ENCODE peak calls at places on chromosomes 2 and 18, in six cellular contexts. One of them, this sample, is unnamed.

GRCh38 chr2:33292981-33293586 is 183.4 kb upstream of the RASGRP3 start:
- DNase-seq in fibroblast of lung: peak
- DNase-seq in iPS DF 19.7: no peak
- DNase-seq in stimulated activated CD4-positive, alpha-beta T cell treated with anti-CD3 and anti-CD28 coated beads, Interleukin-15, amount 100 ng/mL, for 24 hours: no peak
- DNase-seq in H4: peak
- DNase-seq in HepG2: no peak
- DNase-seq in this sample: no peak

GRCh38 chr2:17300141-17300540 is 218.1 kb downstream of the RAD51AP2 start:
- DNase-seq in HepG2: no peak
- DNase-seq in iPS DF 19.7: no peak
- DNase-seq in fibroblast of lung: peak
- DNase-seq in H4: no peak
- DNase-seq in stimulated activated CD4-positive, alpha-beta T cell treated with anti-CD3 and anti-CD28 coated beads, Interleukin-15, amount 100 ng/mL, for 24 hours: no peak
- DNase-seq in this sample: no peak

GRCh38 chr18:23398401-23398800 is 54.7 kb upstream of the RIOK3 start:
- DNase-seq in H4: no peak
- DNase-seq in HepG2: no peak
- DNase-seq in stimulated activated CD4-positive, alpha-beta T cell treated with anti-CD3 and anti-CD28 coated beads, Interleukin-15, amount 100 ng/mL, for 24 hours: no peak
- DNase-seq in iPS DF 19.7: no peak
- DNase-seq in fibroblast of lung: peak
- DNase-seq in this sample: no peak

GRCh38 chr2:67309281-67309680 is 87.9 kb upstream of the ETAA1 start:
- DNase-seq in fibroblast of lung: no peak
- DNase-seq in stimulated activated CD4-positive, alpha-beta T cell treated with anti-CD3 and anti-CD28 coated beads, Interleukin-15, amount 100 ng/mL, for 24 hours: no peak
- DNase-seq in iPS DF 19.7: no peak
- DNase-seq in HepG2: peak
- DNase-seq in H4: no peak
- DNase-seq in this sample: no peak

GRCh38 chr18:2971741-2972552 is 41.0 kb downstream of the LPIN2 start:
- DNase-seq in HepG2: no peak
- DNase-seq in H4: no peak
- DNase-seq in stimulated activated CD4-positive, alpha-beta T cell treated with anti-CD3 and anti-CD28 coated beads, Interleukin-15, amount 100 ng/mL, for 24 hours: peak
- DNase-seq in iPS DF 19.7: no peak
- DNase-seq in fibroblast of lung: no peak
- DNase-seq in this sample: peak

GRCh38 chr2:165594935-165595255 is 125.4 kb downstream of the CSRNP3 start:
- DNase-seq in stimulated activated CD4-positive, alpha-beta T cell treated with anti-CD3 and anti-CD28 coated beads, Interleukin-15, amount 100 ng/mL, for 24 hours: no peak
- DNase-seq in fibroblast of lung: no peak
- DNase-seq in HepG2: no peak
- DNase-seq in H4: no peak
- DNase-seq in iPS DF 19.7: no peak
- DNase-seq in this sample: no peak

GRCh38 chr2:86632672-86633071 is 9.0 kb upstream of the RNF103 start:
- DNase-seq in iPS DF 19.7: no peak
- DNase-seq in stimulated activated CD4-positive, alpha-beta T cell treated with anti-CD3 and anti-CD28 coated beads, Interleukin-15, amount 100 ng/mL, for 24 hours: no peak
- DNase-seq in HepG2: peak
- DNase-seq in fibroblast of lung: no peak
- DNase-seq in H4: no peak
- DNase-seq in this sample: peak

GRCh38 chr18:53457068-53457467 is 767.4 kb downstream of the MBD2 start:
- DNase-seq in iPS DF 19.7: no peak
- DNase-seq in fibroblast of lung: peak
- DNase-seq in HepG2: no peak
- DNase-seq in H4: peak
- DNase-seq in stimulated activated CD4-positive, alpha-beta T cell treated with anti-CD3 and anti-CD28 coated beads, Interleukin-15, amount 100 ng/mL, for 24 hours: no peak
- DNase-seq in this sample: no peak

GRCh38 chr2:106868199-106868598 is 17.8 kb downstream of the ST6GAL2 start:
- DNase-seq in HepG2: peak
- DNase-seq in iPS DF 19.7: no peak
- DNase-seq in stimulated activated CD4-positive, alpha-beta T cell treated with anti-CD3 and anti-CD28 coated beads, Interleukin-15, amount 100 ng/mL, for 24 hours: no peak
- DNase-seq in fibroblast of lung: no peak
- DNase-seq in H4: no peak
- DNase-seq in this sample: no peak

GRCh38 chr2:75551434-75551833 is 9.3 kb downstream of the EVA1A start:
- DNase-seq in fibroblast of lung: no peak
- DNase-seq in stimulated activated CD4-positive, alpha-beta T cell treated with anti-CD3 and anti-CD28 coated beads, Interleukin-15, amount 100 ng/mL, for 24 hours: no peak
- DNase-seq in HepG2: no peak
- DNase-seq in iPS DF 19.7: no peak
- DNase-seq in H4: no peak
- DNase-seq in this sample: no peak